ENCODE peak calls at places on chromosomes 3 and 15, in eight cellular contexts. N is heart right ventricle, B is mammary epithelial cell, W is caudate nucleus, C is H9, T is WERI-Rb-1, A is PC-3, Y is hepatocyte. Z is an unnamed sample.

GRCh38 chr3:73568371-73568862 is 56.3 kb downstream of the PDZRN3 start:
- DNase-seq in C (no peak), T (no peak), Y (no peak), A (no peak), N (peak), B (no peak), W (no peak), Z (no peak)

GRCh38 chr3:94176886-94177285 is 114.0 kb downstream of the NSUN3 start:
- DNase-seq in B (no peak), N (no peak), Y (no peak), C (no peak), W (no peak), T (no peak), A (no peak), Z (no peak)

GRCh38 chr15:92906563-92907081 is 6.5 kb downstream of the CHD2 start:
- DNase-seq in T (no peak), B (peak), A (peak), C (no peak), W (no peak), N (no peak), Y (peak), Z (no peak)

GRCh38 chr3:24886511-24886910 is 391.9 kb upstream of the THRB start:
- DNase-seq in C (no peak), T (no peak), W (no peak), A (no peak), B (no peak), Y (no peak), N (no peak), Z (peak)

GRCh38 chr3:46296826-46297225 is 54.6 kb downstream of the CCR3 start:
- DNase-seq in N (no peak), T (no peak), C (no peak), A (no peak), W (no peak), Y (no peak), B (no peak), Z (no peak)

GRCh38 chr15:90212221-90213079 is 11.3 kb downstream of the SEMA4B start:
- DNase-seq in T (no peak), N (no peak), W (no peak), B (peak), Y (peak), A (peak), C (no peak), Z (no peak)

GRCh38 chr15:41115088-41115651 is 910 bp downstream of the INO80 start:
- DNase-seq in T (no peak), A (peak), Y (peak), B (no peak), W (no peak), C (peak), N (no peak), Z (peak)

GRCh38 chr3:55481067-55481917 is 5.8 kb downstream of the WNT5A start:
- DNase-seq in Y (peak), C (peak), T (peak), B (no peak), W (no peak), A (peak), N (no peak), Z (no peak)

GRCh38 chr3:180417241-180417640 is 184.7 kb upstream of the TTC14 start:
- DNase-seq in W (no peak), B (no peak), Y (no peak), A (no peak), C (no peak), N (no peak), T (no peak), Z (no peak)

GRCh38 chr15:101044625-101045235 is 125.6 kb downstream of the LRRK1 start:
- DNase-seq in N (peak), C (peak), A (no peak), B (no peak), Y (no peak), W (no peak), T (peak), Z (no peak)
- H3K27ac ChIP-seq in N (peak), C (no peak), A (no peak), B (no peak), Y (peak), W (no peak), T (no peak), Z (no peak)

GRCh38 chr3:187292186-187292585 is 649 bp upstream of the MASP1 start:
- DNase-seq in N (no peak), Y (peak), B (no peak), C (no peak), A (no peak), W (no peak), T (no peak), Z (no peak)

GRCh38 chr3:187291001-187291511 is 481 bp downstream of the MASP1 start:
- DNase-seq in T (no peak), W (no peak), N (peak), B (no peak), A (no peak), Y (peak), C (peak), Z (no peak)

GRCh38 chr3:187292631-187293513 is 1.3 kb upstream of the MASP1 start:
- DNase-seq in A (no peak), N (peak), C (no peak), Y (no peak), B (no peak), W (no peak), T (no peak), Z (no peak)

GRCh38 chr3:187290561-187290960 is 976 bp downstream of the MASP1 start:
- DNase-seq in N (no peak), A (no peak), Y (no peak), W (no peak), B (no peak), T (no peak), C (no peak), Z (no peak)

GRCh38 chr3:187291512-187292132 is at the start of gene MASP1:
- DNase-seq in C (peak), T (no peak), B (no peak), N (peak), Y (peak), W (no peak), A (no peak), Z (no peak)
- H3K27ac ChIP-seq in C (no peak), T (no peak), B (no peak), N (peak), Y (peak), W (peak), A (no peak), Z (no peak)

GRCh38 chr3:171977426-171977825 is 62.0 kb upstream of the FNDC3B start:
- DNase-seq in N (no peak), Y (no peak), B (no peak), A (no peak), C (no peak), W (no peak), T (no peak), Z (no peak)

GRCh38 chr3:171974986-171975837 is 64.2 kb upstream of the FNDC3B start:
- DNase-seq in C (no peak), W (no peak), B (no peak), A (no peak), N (no peak), Y (no peak), T (no peak), Z (no peak)

GRCh38 chr3:171977860-171978259 is 61.5 kb upstream of the FNDC3B start:
- DNase-seq in W (no peak), T (no peak), A (no peak), N (no peak), Y (no peak), B (no peak), C (no peak), Z (no peak)

GRCh38 chr3:171978390-171978789 is 61.0 kb upstream of the FNDC3B start:
- DNase-seq in C (no peak), Y (no peak), T (no peak), B (no peak), W (no peak), N (no peak), A (no peak), Z (no peak)

DNA sequence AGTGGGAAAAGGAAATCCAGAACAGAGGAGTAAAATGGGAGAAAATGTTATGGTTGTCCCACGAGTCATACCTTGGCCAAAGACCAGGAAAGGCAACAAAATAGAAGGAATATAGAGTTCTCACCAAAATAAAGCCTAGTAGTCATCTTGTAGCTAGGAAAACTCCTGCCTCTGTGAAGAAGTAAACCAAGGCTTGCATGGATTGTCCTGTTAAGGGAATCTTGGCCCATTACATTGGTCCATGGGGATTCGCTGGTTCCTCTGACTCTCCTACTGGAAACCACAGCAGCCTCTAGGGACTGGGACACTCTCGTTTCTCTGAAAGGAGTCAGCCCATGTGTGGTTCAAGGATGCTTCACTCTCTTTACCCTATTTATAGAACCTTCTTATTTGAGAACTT is 62.9 kb upstream of the FNDC3B start:
- DNase-seq in N (peak), B (no peak), T (no peak), Y (no peak), C (no peak), A (peak), W (no peak), Z (no peak)
- H3K27ac ChIP-seq in N (peak), B (no peak), T (no peak), Y (no peak), C (no peak), A (no peak), W (no peak), Z (no peak)

DNA sequence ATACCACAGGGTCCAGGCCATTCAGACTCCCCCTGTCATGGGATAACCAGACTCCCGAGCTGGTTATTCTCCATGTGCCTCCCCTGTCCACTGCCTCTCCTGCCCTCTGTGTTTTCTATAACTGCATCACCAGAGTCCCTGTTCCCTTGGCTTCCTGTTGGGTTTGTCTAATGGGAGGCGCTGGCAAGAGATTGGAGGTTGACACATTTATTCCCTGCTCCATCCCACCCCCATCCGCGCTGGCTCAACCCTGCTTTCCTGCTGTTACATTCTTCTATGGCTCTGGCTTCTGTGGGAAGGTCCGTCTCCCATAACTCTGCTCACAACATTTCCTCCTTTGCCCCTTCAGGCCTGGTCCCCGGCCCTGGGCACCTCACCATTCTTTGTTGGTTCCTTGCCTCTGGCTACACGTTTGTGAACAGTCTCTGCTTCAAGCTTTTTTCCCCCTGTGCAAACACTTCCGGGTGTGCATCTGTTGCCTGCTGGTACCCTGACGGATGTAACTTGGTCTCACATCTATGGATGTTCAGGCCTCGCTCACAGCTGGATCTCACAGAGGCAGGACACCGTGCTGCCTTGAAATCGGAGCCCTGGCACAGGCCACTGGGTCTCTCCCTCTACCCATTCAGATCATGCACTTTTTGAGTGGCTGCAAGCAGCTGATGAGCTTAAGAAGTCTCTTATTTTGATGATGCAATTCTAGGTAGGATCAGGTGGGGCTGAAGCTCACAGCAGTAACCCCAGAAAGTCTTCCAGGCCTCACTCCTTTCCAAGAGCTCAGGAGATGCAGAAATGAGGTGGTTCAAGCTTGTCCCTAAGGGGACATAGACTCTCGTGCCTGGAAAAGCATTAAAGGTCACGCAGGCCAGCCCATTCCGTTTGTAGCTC is 68.6 kb upstream of the ATP13A3 start:
- DNase-seq in N (no peak), Y (no peak), B (no peak), A (no peak), C (no peak), T (no peak), W (no peak), Z (no peak)
- H3K27ac ChIP-seq in N (peak), Y (no peak), B (no peak), A (no peak), C (no peak), T (no peak), W (no peak), Z (no peak)

DNA sequence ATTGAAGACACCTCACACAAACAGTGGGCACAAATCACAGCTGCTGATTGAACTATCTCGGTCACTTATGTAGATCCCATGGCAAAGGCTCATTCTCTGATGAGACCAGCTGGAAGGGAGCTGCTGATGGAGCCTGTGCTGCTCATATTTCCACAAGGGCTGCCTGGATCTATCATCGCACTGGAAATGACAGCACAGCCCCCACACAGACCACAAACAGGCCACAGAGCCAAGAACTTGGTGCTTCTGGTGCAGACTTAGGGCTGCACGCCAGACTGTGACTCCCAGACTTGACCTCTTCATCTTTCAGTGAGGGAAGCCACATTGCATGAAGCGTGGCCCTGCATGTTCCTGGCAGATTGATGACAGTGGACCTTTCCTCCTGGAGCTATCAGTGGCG is 197.6 kb downstream of the MINAR1 start:
- DNase-seq in N (no peak), C (no peak), A (no peak), T (no peak), W (no peak), B (no peak), Y (no peak), Z (no peak)
- H3K27ac ChIP-seq in N (no peak), C (no peak), A (no peak), T (no peak), W (no peak), B (no peak), Y (no peak), Z (no peak)

GRCh38 chr3:32062950-32063582 is 43.4 kb upstream of the GPD1L start:
- DNase-seq in Y (no peak), A (no peak), W (no peak), N (no peak), B (no peak), T (no peak), C (no peak), Z (no peak)
- H3K27ac ChIP-seq in Y (no peak), A (no peak), W (no peak), N (no peak), B (no peak), T (no peak), C (no peak), Z (no peak)

DNA sequence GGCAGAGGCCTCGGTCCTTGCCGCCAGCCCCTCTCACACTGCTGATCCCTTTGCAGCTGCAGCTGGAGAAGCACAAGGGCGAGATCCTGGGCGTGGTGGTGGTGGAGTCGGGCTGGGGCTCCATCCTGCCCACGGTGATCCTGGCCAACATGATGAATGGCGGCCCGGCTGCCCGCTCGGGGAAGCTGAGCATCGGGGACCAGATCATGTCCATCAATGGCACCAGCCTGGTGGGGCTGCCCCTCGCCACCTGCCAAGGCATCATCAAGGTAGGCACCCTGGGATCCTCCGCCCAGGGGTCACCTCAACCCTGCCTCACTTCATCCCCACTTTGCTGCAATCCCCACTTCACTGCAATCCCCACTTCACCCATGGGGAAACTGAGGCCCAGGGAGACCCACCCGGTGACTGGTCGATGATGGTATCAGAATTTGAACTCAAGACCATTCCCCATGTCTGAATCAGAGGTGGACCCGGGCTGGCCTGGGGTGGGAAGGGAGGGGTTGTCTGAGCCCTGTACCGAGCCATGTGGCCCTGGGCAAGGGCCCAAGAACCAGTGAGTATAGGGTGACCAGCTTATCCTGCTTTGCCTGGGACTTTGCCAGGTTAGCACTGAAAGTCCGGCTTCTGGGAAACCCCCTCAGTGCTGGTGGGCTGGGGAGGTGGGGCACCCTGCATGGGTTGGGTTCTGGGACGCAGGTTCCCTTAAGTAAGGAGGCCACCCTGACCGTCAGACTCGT is 162.9 kb downstream of the NSMCE3 start:
- DNase-seq in T (no peak), N (no peak), C (no peak), Y (no peak), B (no peak), A (no peak), W (no peak), Z (no peak)
- H3K27ac ChIP-seq in T (no peak), N (no peak), C (no peak), Y (no peak), B (no peak), A (no peak), W (no peak), Z (no peak)

DNA sequence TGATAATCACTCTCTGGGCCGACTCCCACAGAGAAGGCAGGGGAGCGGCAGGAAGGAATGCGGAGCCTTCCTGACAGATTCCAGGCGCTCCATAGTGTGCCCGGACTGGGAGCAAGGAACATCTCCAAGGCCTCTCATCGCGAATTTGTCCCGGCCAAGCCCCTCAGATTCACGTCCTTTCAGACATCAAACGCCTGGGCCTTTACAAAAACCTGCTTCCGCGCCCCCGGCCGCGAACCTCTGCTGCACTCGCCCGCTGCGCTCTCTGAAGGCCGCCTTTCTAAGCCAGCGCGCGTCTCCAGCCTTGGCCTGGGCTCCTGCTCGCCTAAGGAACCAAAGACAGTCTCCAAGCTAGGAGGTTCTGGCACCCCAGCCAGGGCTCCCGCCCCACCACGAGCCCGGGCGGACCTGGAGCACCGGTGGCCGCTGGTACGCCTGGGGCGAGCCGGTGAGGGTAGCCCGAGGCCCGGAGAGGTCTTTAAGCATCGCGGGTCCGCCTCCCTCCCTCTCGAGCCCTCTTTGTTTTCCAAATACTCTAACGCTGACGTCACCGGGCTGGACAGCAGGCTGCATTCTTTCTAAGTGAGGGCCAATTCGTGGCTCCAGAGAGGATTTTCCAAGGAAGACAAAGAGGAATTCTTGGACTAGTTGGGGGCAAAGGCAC is 837 bp downstream of the AMOTL2 start:
- DNase-seq in W (peak), C (peak), T (peak), N (peak), B (peak), A (peak), Y (peak), Z (peak)
- H3K27ac ChIP-seq in W (peak), C (peak), T (peak), N (peak), B (peak), A (peak), Y (peak), Z (peak)

DNA sequence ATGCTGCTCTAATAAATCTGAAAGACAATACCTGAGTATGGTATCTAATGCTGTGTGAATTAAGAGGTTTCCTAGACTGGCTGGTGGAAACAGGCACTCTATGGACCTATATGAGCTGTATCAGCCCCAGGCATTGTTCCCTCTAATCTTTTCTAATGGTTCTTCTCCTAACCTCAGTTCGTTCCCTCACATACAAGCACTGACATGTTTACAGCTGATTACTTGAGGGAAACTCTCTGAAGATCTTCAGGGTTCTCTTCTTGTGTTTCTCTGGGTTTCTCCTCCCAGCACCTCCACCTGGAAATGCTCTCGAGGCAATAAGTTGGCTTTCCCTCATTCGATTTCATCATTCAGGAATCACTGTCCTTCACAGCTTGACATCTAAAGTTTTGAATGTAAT is 52.9 kb downstream of the KLF15 start:
- DNase-seq in C (no peak), T (no peak), A (no peak), W (no peak), N (no peak), B (peak), Y (no peak), Z (no peak)
- H3K27ac ChIP-seq in C (no peak), T (no peak), A (peak), W (no peak), N (no peak), B (no peak), Y (no peak), Z (no peak)